ENCODE peak calls at places on chromosomes 16 and 17, in six cellular contexts. V is ascending aorta, K is PC-3, B is brain microvascular endothelial cell, Q is coronary artery, E is transverse colon. S is an unnamed sample.

GRCh38 chr17:4678448-4679026 is 25.4 kb downstream of the PELP1 start:
- DNase-seq in V (no peak), K (peak; percentile 89), B (peak; percentile 95), Q (no peak), E (no peak), S (no peak)

GRCh38 chr17:17565471-17566365 is 25.8 kb downstream of the PEMT start:
- DNase-seq in V (no peak), K (no peak), B (no peak), Q (no peak), E (no peak), S (no peak)

GRCh38 chr17:20242271-20242670 is 225.1 kb downstream of the LGALS9B start:
- DNase-seq in V (no peak), K (no peak), B (no peak), Q (no peak), E (no peak), S (no peak)

GRCh38 chr16:55812951-55813350 is 19.9 kb downstream of the CES1 start:
- DNase-seq in V (peak; percentile 52), K (no peak), B (no peak), Q (no peak), E (no peak), S (no peak)

GRCh38 chr17:78922876-78923498 is 2.2 kb downstream of the TIMP2 start:
- DNase-seq in V (no peak), K (no peak), B (no peak), Q (no peak), E (no peak), S (no peak)

GRCh38 chr17:67585077-67585602 is 132.6 kb upstream of the NOL11 start:
- DNase-seq in V (no peak), K (peak; percentile 75), B (no peak), Q (no peak), E (no peak), S (no peak)

GRCh38 chr17:21453144-21453982 is 77.2 kb downstream of the KCNJ12 start:
- DNase-seq in V (no peak), K (no peak), B (no peak), Q (peak; percentile 71), E (no peak), S (no peak)

GRCh38 chr17:42183741-42184711 is 1.2 kb downstream of the HCRT start:
- DNase-seq in V (peak; percentile 79), K (no peak), B (peak; percentile 23), Q (peak; percentile 82), E (peak; percentile 83), S (peak; percentile 95)

GRCh38 chr17:7215136-7215638 is 4.4 kb downstream of the DLG4 start:
- DNase-seq in V (no peak), K (peak; percentile 86), B (no peak), Q (no peak), E (no peak), S (no peak)
- H3K27ac ChIP-seq in V (peak overlapping the region; percentile 100), K (no peak overlapping the region), B (peak overlapping the region; percentile 57), Q (peak overlapping the region; percentile 99), E (peak overlapping the region; percentile 100), S (peak overlapping the region; percentile 97)

GRCh38 chr16:72847187-72848044 is 200.5 kb downstream of the ZFHX3 start:
- DNase-seq in V (peak; percentile 68), K (peak; percentile 19), B (peak; percentile 47), Q (peak; percentile 73), E (no peak), S (no peak)

GRCh38 chr16:72850021-72850420 is 197.9 kb downstream of the ZFHX3 start:
- DNase-seq in V (no peak), K (no peak), B (no peak), Q (no peak), E (no peak), S (no peak)

GRCh38 chr16:72848045-72848410 is 199.9 kb downstream of the ZFHX3 start:
- DNase-seq in V (no peak), K (no peak), B (no peak), Q (no peak), E (no peak), S (no peak)

GRCh38 chr16:72850863-72851262 is 197.1 kb downstream of the ZFHX3 start:
- DNase-seq in V (peak; percentile 93), K (no peak), B (peak; percentile 66), Q (peak; percentile 91), E (no peak), S (no peak)

GRCh38 chr16:72848759-72849664 is 198.9 kb downstream of the ZFHX3 start:
- DNase-seq in V (peak; percentile 97), K (peak; percentile 92), B (peak; percentile 85), Q (peak; percentile 98), E (peak; percentile 85), S (no peak)
- TF ChIP-seq CTCF in V (no peak), K (no peak), B (peak; percentile 32), Q (no peak), E (no peak), S (no peak)

GRCh38 chr16:57004387-57005250 is 15.3 kb downstream of the NLRC5 start:
- DNase-seq in V (no peak), K (no peak), B (no peak), Q (no peak), E (no peak), S (no peak)
- H3K27ac ChIP-seq in V (no peak overlapping the region), K (no peak overlapping the region), B (no peak overlapping the region), Q (no peak overlapping the region), E (no peak overlapping the region), S (peak overlapping the region; percentile 72)

DNA sequence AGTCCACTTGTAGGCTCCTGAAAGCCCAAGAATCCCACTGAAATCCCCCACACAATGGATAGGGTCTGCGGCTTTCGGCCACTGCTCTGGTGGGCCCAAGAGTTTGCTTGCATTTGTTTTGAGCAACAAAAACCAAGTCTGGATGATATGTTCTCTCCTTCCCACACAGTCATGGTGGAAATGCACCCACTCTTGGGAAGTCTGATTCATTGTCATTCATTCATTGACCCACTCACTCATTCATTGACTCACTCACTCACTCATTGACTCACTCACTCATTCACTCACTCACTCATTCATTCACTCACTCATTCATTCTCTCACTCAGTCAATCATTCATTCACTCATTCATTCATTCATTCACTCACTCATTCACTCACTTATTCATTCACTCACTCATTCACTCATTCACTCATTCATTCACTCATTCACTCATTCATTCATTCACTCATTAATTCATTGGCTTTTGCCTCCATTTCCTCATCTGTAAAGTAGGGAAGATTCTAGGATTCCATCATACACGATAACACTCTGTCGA is 2.2 kb upstream of the CA5A start:
- DNase-seq in V (no peak), K (no peak), B (no peak), Q (no peak), E (no peak), S (no peak)
- TF ChIP-seq CTCF in V (no peak), K (no peak), B (no peak), Q (no peak), E (no peak), S (no peak)

DNA sequence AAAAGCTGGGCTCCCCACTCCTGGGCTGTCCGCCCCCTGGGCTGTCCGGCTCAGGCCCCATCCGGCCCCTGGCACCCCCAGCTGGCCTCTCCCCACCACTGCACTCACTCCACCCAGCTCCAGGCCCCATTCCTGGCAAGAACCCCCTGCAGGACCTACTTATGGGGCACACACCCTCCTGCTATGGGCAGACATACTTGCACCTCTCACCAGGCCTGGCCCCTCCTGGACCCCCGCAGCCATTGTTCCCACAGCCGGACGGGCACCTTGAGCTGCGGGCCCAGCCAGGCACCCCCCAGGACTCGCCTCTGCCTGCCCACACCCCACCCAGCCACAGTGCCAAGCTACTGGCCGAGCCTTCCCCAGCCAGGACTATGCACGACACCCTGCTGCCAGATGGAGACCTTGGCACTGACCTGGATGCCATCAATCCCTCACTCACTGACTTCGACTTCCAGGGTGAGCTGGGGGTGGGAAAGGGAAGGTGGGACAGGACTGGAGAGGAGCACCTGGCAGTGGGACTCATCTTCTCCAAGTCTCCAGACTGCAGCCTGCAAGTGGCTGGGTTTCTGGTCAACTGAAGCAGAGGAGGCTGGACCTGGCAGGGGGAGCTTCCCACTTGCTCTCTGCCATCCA is 17.6 kb downstream of the UNC119 start:
- DNase-seq in V (no peak), K (no peak), B (no peak), Q (no peak), E (no peak), S (no peak)
- H3K27ac ChIP-seq in V (no peak overlapping the region), K (no peak overlapping the region), B (no peak overlapping the region), Q (no peak overlapping the region), E (no peak overlapping the region), S (no peak overlapping the region)